ENCODE peak calls at places on chromosome 14, in nine cellular contexts. J is LoVo, N is kidney tubule cell, C is IMR-90, K is neuronal stem cell, O is endodermal cell, E is amniotic epithelial cell, U is EH, M is left cardiac atrium. Q is an unnamed sample.

GRCh38 chr14:49052516-49052915 is 533.7 kb downstream of the RPS29 start:
- DNase-seq in M (no peak), E (peak; percentile 67), K (no peak), C (peak; percentile 80), O (no peak), J (no peak), U (no peak), N (peak; percentile 31), Q (no peak)

GRCh38 chr14:51035611-51036192 is 59.2 kb downstream of the TRIM9 start:
- DNase-seq in C (no peak), M (no peak), E (no peak), J (no peak), U (no peak), O (no peak), N (no peak), K (no peak), Q (no peak)

GRCh38 chr14:30990766-30991165 is 34.7 kb upstream of the AP4S1 start:
- DNase-seq in O (no peak), K (no peak), E (peak; percentile 72), M (no peak), U (no peak), J (no peak), C (peak; percentile 54), N (peak; percentile 62), Q (no peak)

GRCh38 chr14:98433436-98433835 is 838.6 kb downstream of the BCL11B start:
- DNase-seq in U (no peak), M (no peak), K (no peak), E (no peak), O (no peak), C (no peak), N (no peak), J (no peak), Q (no peak)

GRCh38 chr14:24080888-24081738 is 9.8 kb downstream of the CPNE6 start:
- DNase-seq in C (no peak), O (peak; percentile 85), U (peak; percentile 34), J (peak; percentile 69), M (peak; percentile 53), N (peak; percentile 35), E (no peak), K (no peak), Q (peak; percentile 59)

GRCh38 chr14:76752744-76753143 is 8.5 kb upstream of the VASH1 start:
- DNase-seq in C (no peak), N (no peak), O (no peak), K (no peak), U (no peak), M (no peak), E (no peak), J (no peak), Q (no peak)

GRCh38 chr14:58216544-58216943 is 16.6 kb downstream of the ACTR10 start:
- DNase-seq in E (peak; percentile 54), K (no peak), N (peak; percentile 56), M (no peak), J (no peak), O (no peak), U (peak; percentile 75), C (peak; percentile 32), Q (no peak)

GRCh38 chr14:96586921-96587822 is 85.0 kb downstream of the PAPOLA start:
- DNase-seq in N (no peak), O (peak; percentile 26), U (no peak), E (no peak), J (no peak), K (no peak), M (no peak), C (no peak), Q (no peak)

GRCh38 chr14:80498533-80498932 is 287.2 kb upstream of the DIO2 start:
- DNase-seq in J (no peak), N (no peak), M (no peak), K (no peak), O (no peak), E (no peak), U (no peak), C (no peak), Q (no peak)

GRCh38 chr14:93015505-93015904 is 92.6 kb downstream of the CHGA start:
- DNase-seq in J (no peak), N (no peak), O (no peak), C (no peak), K (no peak), E (no peak), U (no peak), M (no peak), Q (no peak)

GRCh38 chr14:30532264-30532663 is 26.7 kb upstream of the G2E3 start:
- DNase-seq in O (no peak), J (no peak), U (no peak), M (no peak), C (no peak), K (no peak), E (no peak), N (no peak), Q (no peak)

GRCh38 chr14:29528889-29529288 is 398.8 kb downstream of the PRKD1 start:
- DNase-seq in E (peak; percentile 7), C (no peak), O (no peak), J (no peak), K (no peak), N (peak; percentile 39), M (no peak), U (peak; percentile 1), Q (no peak)

GRCh38 chr14:77682158-77682553 is 25.7 kb downstream of the ALKBH1 start:
- DNase-seq in O (no peak), M (no peak), E (peak; percentile 56), C (peak; percentile 65), N (peak; percentile 27), K (no peak), J (peak; percentile 28), U (peak; percentile 40), Q (no peak)

GRCh38 chr14:56338674-56339073 is 220.5 kb downstream of the PELI2 start:
- DNase-seq in O (no peak), C (peak; percentile 44), J (no peak), U (peak; percentile 65), K (no peak), M (no peak), N (no peak), E (no peak), Q (no peak)

GRCh38 chr14:96391293-96392118 is 422 bp upstream of the AK7 start:
- DNase-seq in M (peak; percentile 97), O (peak; percentile 100), C (peak; percentile 90), K (peak; percentile 95), N (peak; percentile 96), U (peak; percentile 95), J (peak; percentile 95), E (peak; percentile 90), Q (peak; percentile 100)

GRCh38 chr14:104820669-104821228 is 19.8 kb downstream of the ZBTB42 start:
- DNase-seq in C (peak; percentile 72), K (no peak), E (peak; percentile 71), N (peak; percentile 77), J (no peak), O (peak; percentile 91), U (peak; percentile 78), M (peak; percentile 63), Q (no peak)

GRCh38 chr14:105930572-105930971 is 404.2 kb downstream of the TMEM121 start:
- DNase-seq in J (no peak), M (no peak), C (no peak), O (peak; percentile 6), N (no peak), U (no peak), K (no peak), E (no peak), Q (no peak)

Q was measured in activated T-cell treated with anti-CD3 and anti-CD28 coated beads for 1 hour.